ENCODE peak calls at places on chromosome 2, in four cellular contexts. A, C, F and N are unnamed samples.

GRCh38 chr2:234286118-234286598 is 210.7 kb downstream of the ARL4C start:
- DNase-seq in A (peak), F (no peak), C (no peak), N (no peak)

GRCh38 chr2:231932985-231933915 is 7.1 kb upstream of the NPPC start:
- DNase-seq in C (no peak), F (no peak), A (no peak), N (no peak)

GRCh38 chr2:170409164-170409535 is 231.2 kb downstream of the MYO3B start:
- DNase-seq in F (peak), A (peak), C (no peak), N (peak)

GRCh38 chr2:118059919-118060478 is 28.3 kb upstream of the INSIG2 start:
- DNase-seq in C (no peak), F (no peak), A (peak), N (no peak)

GRCh38 chr2:12493031-12493513 is 223.7 kb upstream of the TRIB2 start:
- DNase-seq in F (no peak), C (no peak), A (peak), N (no peak)

GRCh38 chr2:230706053-230706498 is 6.6 kb upstream of the CAB39 start:
- DNase-seq in F (no peak), C (no peak), A (no peak), N (no peak)

GRCh38 chr2:147440694-147441093 is 404.1 kb upstream of the ACVR2A start:
- DNase-seq in A (no peak), C (no peak), F (no peak), N (no peak)

GRCh38 chr2:58508021-58508420 is 266.9 kb upstream of the FANCL start:
- DNase-seq in F (no peak), A (no peak), C (no peak), N (no peak)

GRCh38 chr2:11571170-11571569 is 37.3 kb downstream of the GREB1 start:
- DNase-seq in C (no peak), F (no peak), A (no peak), N (no peak)

GRCh38 chr2:241724975-241725870 is 9.2 kb upstream of the D2HGDH start:
- DNase-seq in A (no peak), F (no peak), C (no peak), N (no peak)

GRCh38 chr2:237227190-237227988 is 141.7 kb downstream of the COPS8 start:
- DNase-seq in F (peak), A (peak), C (no peak), N (no peak)

GRCh38 chr2:109415460-109416004 is 198.2 kb downstream of the SEPTIN10 start:
- DNase-seq in A (no peak), F (no peak), C (no peak), N (no peak)

DNA sequence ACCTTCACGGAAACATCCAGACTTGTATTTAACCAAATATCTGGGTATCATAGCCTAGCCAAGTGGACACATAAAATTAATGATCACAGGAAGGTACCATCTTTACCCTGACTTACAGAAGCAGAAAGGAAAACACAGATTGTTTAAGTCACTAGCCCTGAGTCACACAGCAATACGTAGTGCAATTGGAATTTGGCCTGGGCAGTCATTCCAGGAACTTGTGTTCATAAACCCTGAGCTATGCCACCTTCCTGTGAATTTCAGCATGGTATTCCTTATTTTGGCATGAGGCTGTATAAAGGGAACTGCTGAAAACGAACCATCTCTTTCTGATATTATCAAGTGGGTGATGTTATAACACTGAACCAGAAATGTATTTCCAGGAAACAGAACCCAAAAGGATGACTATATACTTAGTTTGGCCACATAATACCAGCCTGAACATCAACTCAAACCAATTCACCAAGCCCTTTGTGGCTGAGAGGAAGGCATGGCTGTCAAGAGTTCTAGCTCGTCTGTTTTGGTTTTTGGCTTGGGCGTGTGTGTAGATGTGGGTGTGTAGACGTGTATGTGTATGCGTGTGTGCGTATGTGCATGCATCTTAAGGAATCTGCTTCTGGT is 533.5 kb upstream of the ID2 start:
- DNase-seq in F (peak), C (no peak), A (peak), N (no peak)
- TF ChIP-seq CTCF in F (no peak), C (no peak), A (no peak), N (no peak)

DNA sequence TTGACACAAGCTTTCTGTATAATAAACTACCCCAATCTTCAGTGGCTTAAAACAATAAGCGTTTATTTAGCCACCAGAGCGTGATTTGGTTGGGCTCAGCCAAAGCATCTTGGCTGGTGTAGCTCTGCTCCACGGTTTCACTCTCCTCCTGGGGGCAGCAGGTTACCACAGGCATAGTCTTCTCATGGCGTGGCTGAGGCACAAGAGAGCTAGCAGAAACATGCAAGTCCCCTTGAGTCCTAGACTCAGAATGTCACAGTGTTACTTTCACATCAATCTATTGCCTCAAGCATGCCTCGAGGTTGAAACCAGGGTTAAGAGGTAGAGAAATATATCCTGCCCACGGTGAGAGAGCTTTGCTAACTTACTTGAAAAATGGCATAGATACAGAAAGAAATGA is 19.9 kb upstream of the SLC9A2 start:
- DNase-seq in A (no peak), F (no peak), C (no peak), N (no peak)
- TF ChIP-seq CTCF in A (no peak), F (no peak), C (no peak), N (no peak)

GRCh38 chr2:94960751-94961150 is 64.8 kb upstream of the MAL start:
- DNase-seq in C (no peak), F (no peak), A (no peak), N (no peak)

GRCh38 chr2:94960266-94960665 is 65.2 kb upstream of the MAL start:
- DNase-seq in C (no peak), A (no peak), F (no peak), N (no peak)

GRCh38 chr2:94958245-94958644 is 67.3 kb upstream of the MAL start:
- DNase-seq in F (no peak), A (no peak), C (no peak), N (no peak)

GRCh38 chr2:94966689-94967088 is 58.8 kb upstream of the MAL start:
- DNase-seq in C (no peak), F (no peak), A (no peak), N (no peak)

DNA sequence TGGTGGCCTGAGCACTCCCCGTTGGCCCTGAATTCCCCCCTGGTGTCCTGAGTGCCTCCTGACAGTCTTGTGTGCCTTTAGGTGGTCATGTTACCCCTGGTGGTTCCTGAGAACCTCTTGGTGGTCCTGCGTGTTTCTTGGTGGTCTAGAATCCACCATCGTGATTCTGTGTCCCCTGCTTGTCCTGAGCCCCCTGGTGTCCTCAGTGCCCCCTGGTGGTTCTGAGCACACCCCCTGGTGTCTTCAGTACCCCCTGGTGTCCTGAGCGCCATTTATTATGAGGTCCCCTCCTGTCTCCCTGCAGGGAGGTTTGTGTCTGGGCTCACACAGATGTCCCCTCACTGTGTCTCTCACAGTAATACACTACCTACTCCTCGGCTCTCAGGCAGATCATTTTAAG is 61.3 kb upstream of the MAL start:
- DNase-seq in F (no peak), C (no peak), A (no peak), N (no peak)
- TF ChIP-seq CTCF in F (no peak), C (no peak), A (no peak), N (no peak)

GRCh38 chr2:196468394-196468793 is 171.1 kb upstream of the CCDC150 start:
- DNase-seq in C (no peak), F (peak), A (no peak), N (no peak)
- TF ChIP-seq CTCF in C (no peak), F (peak), A (peak), N (peak)

GRCh38 chr2:135603543-135603942 is 72.3 kb downstream of the R3HDM1 start:
- DNase-seq in F (no peak), A (no peak), C (no peak), N (no peak)

DNA sequence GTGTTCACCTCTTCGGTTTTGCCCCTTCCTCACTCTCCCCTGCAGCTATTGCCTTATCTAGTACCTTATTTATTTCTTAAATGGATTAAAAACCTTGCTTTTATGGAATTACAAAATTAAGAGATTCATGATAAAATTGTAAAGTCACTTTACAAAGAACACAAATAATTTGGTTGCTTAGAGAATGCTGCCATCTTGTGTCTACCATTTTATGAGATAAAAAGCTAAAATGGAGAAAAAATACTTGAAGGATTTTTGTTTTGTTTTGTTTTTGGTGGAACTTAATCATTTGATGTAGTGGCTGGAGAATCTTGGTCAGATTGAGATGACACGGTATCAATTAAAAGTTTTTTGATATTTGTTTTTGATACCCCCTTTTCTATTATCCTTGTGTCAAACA is 69.6 kb downstream of the R3HDM1 start:
- DNase-seq in F (no peak), A (peak), C (no peak), N (no peak)
- TF ChIP-seq CTCF in F (no peak), A (peak), C (no peak), N (no peak)

DNA sequence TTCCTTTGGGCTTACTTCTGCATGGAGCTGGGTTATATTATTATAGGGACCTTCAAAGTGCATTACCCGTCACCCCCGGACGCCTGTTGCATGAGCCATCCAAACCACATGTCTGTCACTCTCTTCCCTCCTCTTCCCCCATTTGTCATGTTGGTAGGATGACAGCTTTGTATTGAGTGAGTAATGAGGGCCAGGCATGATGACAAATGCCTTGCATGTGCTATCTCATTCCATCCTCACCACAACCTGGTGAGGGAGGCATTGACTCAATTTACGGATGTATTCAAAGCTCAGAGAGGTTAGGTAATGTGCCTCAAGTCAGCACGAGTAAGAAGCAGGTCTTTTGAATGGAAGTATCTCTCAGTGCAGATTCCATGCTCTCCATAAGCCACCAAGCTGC is 510.5 kb upstream of the TNP1 start:
- DNase-seq in C (no peak), A (peak), F (peak), N (no peak)
- TF ChIP-seq CTCF in C (no peak), A (peak), F (no peak), N (no peak)

GRCh38 chr2:47344890-47345583 is 57.9 kb upstream of the MSH2 start:
- DNase-seq in F (peak), C (no peak), A (peak), N (no peak)
- TF ChIP-seq CTCF in F (no peak), C (no peak), A (no peak), N (no peak)

DNA sequence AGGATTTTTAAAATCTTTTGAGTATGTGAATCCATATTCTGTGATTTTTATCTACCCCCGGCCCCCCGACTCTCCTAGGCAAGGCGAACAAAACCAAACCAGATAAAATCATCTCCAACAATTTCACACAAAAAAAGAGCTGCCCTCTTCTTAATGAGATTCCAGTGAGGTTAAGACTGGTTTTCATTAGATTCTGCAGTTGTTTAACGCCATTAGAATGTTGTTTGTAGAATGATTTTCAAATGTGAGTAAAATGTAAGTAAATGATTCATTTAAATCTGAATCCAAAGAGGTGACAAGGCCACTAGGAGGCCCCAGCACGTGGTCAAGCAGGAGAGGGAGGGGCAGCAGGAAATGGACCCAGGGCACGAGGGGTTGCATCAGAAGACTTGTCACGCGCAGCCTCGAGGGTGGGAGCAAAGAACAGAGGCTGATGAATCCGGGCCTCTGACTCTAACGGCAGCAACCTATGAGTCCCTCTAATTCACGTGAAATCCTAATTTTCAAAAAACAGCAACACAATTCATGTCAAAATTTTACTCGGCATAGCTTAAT is 24.3 kb upstream of the KLHL29 start:
- DNase-seq in C (no peak), F (no peak), A (peak), N (no peak)
- TF ChIP-seq CTCF in C (no peak), F (peak), A (no peak), N (no peak)

DNA sequence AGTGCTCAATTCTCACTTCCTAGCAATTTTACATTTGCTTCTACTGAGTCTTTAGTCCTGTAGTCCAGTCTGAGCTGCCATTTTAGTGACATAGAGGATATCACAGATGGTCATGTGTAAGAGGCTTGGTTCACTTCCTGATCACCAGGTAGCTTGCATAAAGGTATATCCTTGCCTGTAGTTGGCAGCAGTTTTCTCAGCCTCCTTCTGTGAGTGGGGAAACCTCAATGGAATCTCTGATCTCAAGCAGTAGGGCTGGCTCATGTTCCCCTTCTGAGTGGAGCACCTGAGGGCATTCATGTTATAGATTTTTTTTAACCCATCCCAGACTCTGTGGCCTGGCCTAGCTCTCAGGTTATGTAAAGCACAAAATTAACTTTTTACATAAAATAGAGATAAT is 278.4 kb downstream of the RDH14 start:
- DNase-seq in A (no peak), F (no peak), C (no peak), N (no peak)
- TF ChIP-seq CTCF in A (no peak), F (no peak), C (no peak), N (no peak)